ENCODE peak calls at places on chromosome 9, in eight cellular contexts. A is fibroblast of lung, T is Karpas-422, M is kidney epithelial cell, D is heart left ventricle, E is MG63, B is thyroid gland, Z is bronchial epithelial cell. I is an unnamed sample.

GRCh38 chr9:35771943-35772342 is 17.9 kb upstream of the MSMP start:
- DNase-seq in A (no peak), T (no peak), Z (peak; percentile 92), D (no peak), B (no peak), E (no peak), M (no peak), I (no peak)

GRCh38 chr9:27865031-27865438 is 291.8 kb upstream of the C9orf72 start:
- DNase-seq in A (peak; percentile 65), D (no peak), E (no peak), T (no peak), Z (peak; percentile 73), M (peak; percentile 92), B (no peak), I (no peak)

GRCh38 chr9:125551781-125552180 is 155.2 kb downstream of the MAPKAP1 start:
- DNase-seq in B (peak; percentile 62), A (peak; percentile 26), T (no peak), M (no peak), E (no peak), D (no peak), Z (no peak), I (no peak)

GRCh38 chr9:112061152-112061740 is 113.9 kb downstream of the SUSD1 start:
- DNase-seq in B (peak; percentile 20), A (peak; percentile 99), T (peak; percentile 72), Z (peak; percentile 96), M (peak; percentile 95), E (peak; percentile 90), D (peak; percentile 67), I (peak; percentile 66)

GRCh38 chr9:35518981-35519679 is 29.2 kb downstream of the RUSC2 start:
- DNase-seq in M (no peak), Z (peak; percentile 63), D (no peak), B (peak; percentile 41), A (peak; percentile 73), T (no peak), E (peak; percentile 89), I (no peak)

GRCh38 chr9:98007251-98007928 is 24.2 kb downstream of the ANP32B start:
- DNase-seq in D (no peak), E (no peak), A (no peak), M (no peak), T (no peak), B (no peak), Z (peak; percentile 38), I (no peak)

GRCh38 chr9:38183994-38184568 is 115.1 kb upstream of the SHB start:
- DNase-seq in D (no peak), A (peak; percentile 46), T (peak; percentile 61), E (peak; percentile 48), Z (peak; percentile 34), M (no peak), B (no peak), I (no peak)

GRCh38 chr9:108056805-108057386 is 567.3 kb upstream of the KLF4 start:
- DNase-seq in E (no peak), M (peak; percentile 49), A (peak; percentile 89), D (no peak), B (no peak), T (no peak), Z (peak; percentile 94), I (no peak)

GRCh38 chr9:129863059-129863690 is 27.9 kb downstream of the USP20 start:
- DNase-seq in T (no peak), A (peak; percentile 96), B (no peak), M (peak; percentile 31), D (peak; percentile 64), E (no peak), Z (peak; percentile 53), I (no peak)

GRCh38 chr9:129861447-129861827 is 26.2 kb downstream of the USP20 start:
- DNase-seq in Z (no peak), D (no peak), M (no peak), E (no peak), T (no peak), A (no peak), B (no peak), I (no peak)

GRCh38 chr9:129858167-129858962 is 23.1 kb downstream of the USP20 start:
- DNase-seq in M (no peak), A (no peak), B (no peak), D (no peak), E (no peak), T (no peak), Z (no peak), I (no peak)

GRCh38 chr9:129857207-129857606 is 21.9 kb downstream of the USP20 start:
- DNase-seq in M (no peak), B (no peak), Z (no peak), A (no peak), T (no peak), D (no peak), E (no peak), I (no peak)

DNA sequence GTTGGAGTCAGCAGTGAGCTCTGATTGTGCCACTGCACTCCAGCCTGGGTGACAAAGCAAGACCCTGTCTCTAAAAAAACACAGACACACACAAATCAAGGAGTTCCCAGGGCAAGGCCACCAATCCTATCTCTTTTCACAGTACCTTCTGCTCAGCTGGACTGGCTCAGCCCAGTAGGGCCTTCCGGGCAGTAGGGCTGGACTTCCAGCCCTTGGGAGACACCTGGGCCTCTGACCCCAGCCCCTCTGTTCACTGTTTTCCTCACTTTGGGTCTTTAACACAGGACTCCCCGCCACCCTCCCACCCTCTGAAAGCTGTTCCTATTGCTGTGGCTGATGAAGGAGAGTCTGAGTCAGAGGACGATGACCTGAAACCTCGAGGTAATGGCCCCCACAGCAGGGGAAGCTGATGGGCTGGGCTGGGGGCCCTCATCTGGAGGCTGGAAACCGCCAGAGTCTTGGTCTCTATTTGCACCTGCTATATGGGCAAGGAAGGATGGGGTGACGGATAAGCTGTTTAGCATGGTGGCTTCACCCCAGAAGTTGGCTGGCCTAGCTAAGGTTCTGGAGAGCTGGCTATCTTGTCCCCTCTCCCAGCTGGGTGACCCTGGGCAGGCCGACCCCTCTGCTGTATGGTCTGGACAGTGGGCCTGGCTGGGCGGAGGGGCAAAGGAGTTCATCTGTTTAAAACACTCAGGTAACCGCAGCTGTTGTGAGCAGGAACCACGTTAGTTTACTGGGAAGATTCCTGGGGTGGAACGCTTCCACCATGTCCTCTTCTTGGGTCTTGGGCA is 25.6 kb downstream of the USP20 start:
- DNase-seq in D (no peak), E (no peak), A (no peak), M (no peak), T (no peak), B (no peak), Z (no peak), I (no peak)
- H3K36me3 ChIP-seq in D (peaks cover 88% of the 10 kb centered on the region), E (peaks cover 4% of the 10 kb centered on the region), A (peaks cover 3% of the 10 kb centered on the region), M (peaks cover 2% of the 10 kb centered on the region), T (no peaks in the 10 kb centered on the region), B (peaks cover 47% of the 10 kb centered on the region), Z (peaks cover 15% of the 10 kb centered on the region), I (peaks cover 58% of the 10 kb centered on the region)

DNA sequence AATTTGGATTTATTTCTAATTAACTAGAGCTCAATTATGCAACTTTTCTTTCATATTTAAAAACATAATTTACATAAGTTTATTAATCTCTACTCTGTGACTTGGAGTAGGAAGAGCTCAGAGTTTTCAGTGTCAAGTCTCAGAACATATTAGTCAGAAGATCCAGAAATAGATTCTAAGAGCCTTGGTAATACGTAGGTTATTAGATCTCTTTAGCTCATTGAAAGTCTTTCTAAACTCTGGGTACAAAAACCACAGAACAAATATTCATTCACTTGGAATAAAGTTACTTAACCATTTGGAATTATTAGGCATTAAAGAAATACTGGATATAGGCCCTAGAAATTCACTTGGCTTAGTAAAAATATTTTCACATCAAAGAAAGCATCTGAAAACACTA is 26.3 kb upstream of the ISCA1 start:
- DNase-seq in D (no peak), Z (no peak), M (no peak), B (no peak), A (peak; percentile 17), T (no peak), E (no peak), I (no peak)
- H3K36me3 ChIP-seq in D (peaks cover 84% of the 10 kb centered on the region), Z (peaks cover 11% of the 10 kb centered on the region), M (peaks cover 1% of the 10 kb centered on the region), B (peaks cover 44% of the 10 kb centered on the region), A (peaks cover 1% of the 10 kb centered on the region), T (peaks cover 67% of the 10 kb centered on the region), E (peaks cover 45% of the 10 kb centered on the region), I (no peaks in the 10 kb centered on the region)

GRCh38 chr9:89329917-89330316 is 11.6 kb downstream of the SECISBP2 start:
- DNase-seq in A (no peak), B (no peak), T (no peak), M (no peak), Z (no peak), E (no peak), D (no peak), I (no peak)

GRCh38 chr9:89330513-89330912 is 12.2 kb downstream of the SECISBP2 start:
- DNase-seq in T (no peak), D (no peak), B (no peak), A (no peak), Z (no peak), M (no peak), E (no peak), I (no peak)

GRCh38 chr9:89328064-89328463 is 9.8 kb downstream of the SECISBP2 start:
- DNase-seq in M (no peak), Z (peak; percentile 26), T (no peak), A (peak; percentile 35), B (no peak), D (no peak), E (peak; percentile 63), I (no peak)

GRCh38 chr9:89323257-89323841 is 5.0 kb downstream of the SECISBP2 start:
- DNase-seq in B (no peak), A (no peak), T (no peak), D (no peak), M (no peak), Z (no peak), E (no peak), I (no peak)

GRCh38 chr9:89325733-89326132 is 7.4 kb downstream of the SECISBP2 start:
- DNase-seq in E (no peak), Z (no peak), M (no peak), D (no peak), A (no peak), T (no peak), B (no peak), I (no peak)
- H3K36me3 ChIP-seq in E (peaks cover 29% of the 10 kb centered on the region), Z (peaks cover 11% of the 10 kb centered on the region), M (peaks cover 2% of the 10 kb centered on the region), D (peaks cover 67% of the 10 kb centered on the region), A (peaks cover 4% of the 10 kb centered on the region), T (peaks cover 21% of the 10 kb centered on the region), B (peaks cover 18% of the 10 kb centered on the region), I (no peaks in the 10 kb centered on the region)

GRCh38 chr9:120514599-120514854 is 65.4 kb downstream of the CDK5RAP2 start:
- DNase-seq in T (no peak), D (no peak), B (no peak), Z (no peak), A (no peak), E (no peak), M (no peak), I (no peak)
- H3K36me3 ChIP-seq in T (peaks cover 68% of the 10 kb centered on the region), D (peaks cover 56% of the 10 kb centered on the region), B (peaks cover 14% of the 10 kb centered on the region), Z (peaks cover 2% of the 10 kb centered on the region), A (peaks cover 4% of the 10 kb centered on the region), E (peaks cover 82% of the 10 kb centered on the region), M (peaks cover 1% of the 10 kb centered on the region), I (peaks cover 4% of the 10 kb centered on the region)

GRCh38 chr9:92850898-92851297 is 26.9 kb downstream of the ZNF484 start:
- DNase-seq in T (peak; percentile 27), B (no peak), D (no peak), A (no peak), M (no peak), E (no peak), Z (peak; percentile 12), I (no peak)
- H3K36me3 ChIP-seq in T (peaks cover 83% of the 10 kb centered on the region), B (peaks cover 63% of the 10 kb centered on the region), D (peaks cover 91% of the 10 kb centered on the region), A (peaks cover 7% of the 10 kb centered on the region), M (peaks cover 4% of the 10 kb centered on the region), E (peaks cover 80% of the 10 kb centered on the region), Z (peaks cover 5% of the 10 kb centered on the region), I (peaks cover 56% of the 10 kb centered on the region)

GRCh38 chr9:106994463-106994862 is 131.5 kb downstream of the ZNF462 start:
- DNase-seq in M (no peak), B (no peak), D (no peak), E (no peak), T (peak; percentile 39), A (no peak), Z (no peak), I (no peak)
- H3K36me3 ChIP-seq in M (no peaks in the 10 kb centered on the region), B (no peaks in the 10 kb centered on the region), D (peaks cover 53% of the 10 kb centered on the region), E (no peaks in the 10 kb centered on the region), T (no peaks in the 10 kb centered on the region), A (no peaks in the 10 kb centered on the region), Z (no peaks in the 10 kb centered on the region), I (no peaks in the 10 kb centered on the region)